ENCODE peak calls at places on chromosome 11, in four cellular contexts. Z is K562, E is GM12878, D is IMR-90. M is an unnamed sample.

GRCh38 chr11:35507688-35508087 is 17.7 kb downstream of the PAMR1 start:
- DNase-seq in E (no peak), D (no peak), Z (no peak), M (no peak)

GRCh38 chr11:113574171-113574570 is 99.0 kb upstream of the DRD2 start:
- DNase-seq in Z (no peak), E (no peak), D (no peak), M (no peak)

GRCh38 chr11:42025404-42025803 is 566.0 kb upstream of the LRRC4C start:
- DNase-seq in D (no peak), Z (no peak), E (no peak), M (no peak)

GRCh38 chr11:60982184-60982583 is 10.7 kb downstream of the CD6 start:
- DNase-seq in Z (no peak), D (no peak), E (no peak), M (no peak)

GRCh38 chr11:13782395-13783080 is 114.1 kb downstream of the FAR1 start:
- DNase-seq in Z (peak; percentile 8), D (no peak), E (no peak), M (no peak)

GRCh38 chr11:4626207-4627105 is 10.8 kb upstream of the OR51D1 start:
- DNase-seq in E (no peak), Z (peak; percentile 89), D (peak; percentile 79), M (peak; percentile 78)

GRCh38 chr11:134418119-134418840 is 6.2 kb upstream of the B3GAT1 start:
- DNase-seq in E (no peak), D (peak; percentile 3), Z (peak; percentile 45), M (peak; percentile 3)

GRCh38 chr11:9758676-9759518 is 95.0 kb downstream of the SWAP70 start:
- DNase-seq in Z (peak; percentile 76), E (no peak), D (peak; percentile 64), M (peak; percentile 77)

GRCh38 chr11:45331839-45332485 is 45.8 kb upstream of the SYT13 start:
- DNase-seq in Z (no peak), D (no peak), E (no peak), M (no peak)

GRCh38 chr11:125082040-125082439 is 18.9 kb downstream of the SLC37A2 start:
- DNase-seq in Z (no peak), D (no peak), E (no peak), M (no peak)

GRCh38 chr11:118012083-118012669 is 26.0 kb downstream of the IL10RA start:
- DNase-seq in D (peak; percentile 1), E (no peak), Z (peak; percentile 80), M (no peak)

GRCh38 chr11:91755526-91755925 is 469.1 kb upstream of the FAT3 start:
- DNase-seq in D (no peak), Z (no peak), E (no peak), M (no peak)

GRCh38 chr11:18527512-18527911 is 770 bp upstream of the TSG101 start:
- DNase-seq in E (no peak), Z (peak; percentile 24), D (peak; percentile 43), M (peak; percentile 36)

GRCh38 chr11:96235725-96236124 is 107.3 kb downstream of the MAML2 start:
- DNase-seq in D (peak; percentile 73), Z (no peak), E (no peak), M (no peak)

GRCh38 chr11:119340335-119341221 is at the start of gene C1QTNF5:
- DNase-seq in E (no peak), Z (no peak), D (peak; percentile 57), M (no peak)

GRCh38 chr11:75499423-75500305 is 26.1 kb downstream of the GDPD5 start:
- DNase-seq in Z (no peak), D (peak; percentile 95), E (no peak), M (peak; percentile 76)

GRCh38 chr11:25769287-25769686 is 562.6 kb upstream of the ANO3 start:
- DNase-seq in Z (no peak), E (no peak), D (no peak), M (no peak)

GRCh38 chr11:1797391-1798125 is 33.8 kb upstream of the CTSD start:
- DNase-seq in D (no peak), Z (no peak), E (no peak), M (no peak)

GRCh38 chr11:36454991-36455611 is 55.0 kb downstream of the TRAF6 start:
- DNase-seq in E (no peak), Z (no peak), D (no peak), M (no peak)

GRCh38 chr11:99952816-99953215 is 734.3 kb upstream of the ARHGAP42 start:
- DNase-seq in D (no peak), E (no peak), Z (no peak), M (peak; percentile 16)

GRCh38 chr11:36000616-36001190 is 56.8 kb downstream of the LDLRAD3 start:
- DNase-seq in D (no peak), E (no peak), Z (no peak), M (no peak)

GRCh38 chr11:86958259-86958658 is 3.1 kb upstream of the FZD4 start:
- DNase-seq in Z (no peak), D (no peak), E (no peak), M (no peak)

GRCh38 chr11:86955111-86955673 is at the start of gene FZD4:
- DNase-seq in D (peak; percentile 78), E (no peak), Z (peak; percentile 94), M (peak; percentile 78)

GRCh38 chr11:86954288-86955110 is 696 bp downstream of the FZD4 start:
- DNase-seq in D (no peak), E (no peak), Z (peak; percentile 32), M (peak; percentile 33)

GRCh38 chr11:86952933-86953637 is 2.1 kb downstream of the FZD4 start:
- DNase-seq in E (no peak), Z (no peak), D (peak; percentile 59), M (no peak)

DNA sequence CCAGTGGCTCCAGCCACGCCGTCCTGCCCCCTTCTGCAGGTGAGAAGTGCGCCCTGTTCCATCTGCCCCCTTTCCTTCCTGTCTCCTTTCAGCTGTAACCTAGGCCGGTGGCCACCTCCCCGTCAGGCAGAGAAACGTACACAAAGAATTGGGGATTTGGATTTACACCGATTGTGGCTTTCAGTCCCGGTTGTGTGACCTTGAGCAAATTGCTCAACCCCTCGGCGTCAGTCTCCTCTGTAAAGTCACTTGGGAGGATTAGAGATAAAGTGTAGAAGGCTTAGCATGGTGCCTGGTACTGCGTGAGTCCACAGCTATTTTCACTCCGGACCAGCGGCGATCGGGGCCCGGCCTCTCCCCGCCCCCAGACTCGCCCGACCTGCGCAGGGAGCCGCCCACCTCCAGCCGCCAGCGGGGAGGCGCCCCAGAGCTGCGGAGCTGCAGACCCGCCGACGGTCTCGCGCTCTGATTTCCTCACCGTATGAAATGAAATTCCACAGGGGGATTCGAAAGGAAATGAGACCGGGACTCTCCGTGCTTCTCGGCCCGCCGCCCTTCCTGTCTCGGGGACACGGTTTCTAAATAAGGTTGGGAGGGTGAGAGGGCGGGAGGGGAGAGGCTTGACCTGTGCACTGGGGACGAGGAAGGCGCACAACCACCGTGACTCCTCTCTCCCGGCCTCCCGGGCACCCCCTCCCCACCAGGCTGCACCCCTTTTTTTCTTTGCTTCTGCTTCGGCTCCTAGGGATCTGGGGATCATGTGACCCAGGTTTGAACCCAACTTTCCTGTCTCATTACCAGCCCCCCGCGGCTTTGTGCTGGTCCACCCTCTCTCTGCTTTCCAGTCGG is 703 bp upstream of the FZD4 start:
- DNase-seq in Z (peak; percentile 83), E (peak; percentile 5), D (peak; percentile 61), M (peak; percentile 76)
- TF ChIP-seq CTCF in Z (peak; percentile 33), E (no peak), D (peak; percentile 34), M (peak; percentile 38)

GRCh38 chr11:56950510-56950909 is 38.2 kb upstream of the OR5AK2 start:
- DNase-seq in D (no peak), Z (no peak), E (no peak), M (no peak)
- TF ChIP-seq BHLHE40 in D (no peak), Z (no peak), E (no peak), M (no peak)

GRCh38 chr11:116439480-116439759 is 333.4 kb downstream of the BUD13 start:
- DNase-seq in D (no peak), Z (no peak), E (no peak), M (no peak)

GRCh38 chr11:116449522-116449921 is 323.3 kb downstream of the BUD13 start:
- DNase-seq in D (no peak), Z (no peak), E (no peak), M (no peak)

GRCh38 chr11:116446048-116446399 is 326.8 kb downstream of the BUD13 start:
- DNase-seq in D (no peak), Z (no peak), E (no peak), M (no peak)

GRCh38 chr11:116446542-116446941 is 326.2 kb downstream of the BUD13 start:
- DNase-seq in E (no peak), D (no peak), Z (no peak), M (no peak)

DNA sequence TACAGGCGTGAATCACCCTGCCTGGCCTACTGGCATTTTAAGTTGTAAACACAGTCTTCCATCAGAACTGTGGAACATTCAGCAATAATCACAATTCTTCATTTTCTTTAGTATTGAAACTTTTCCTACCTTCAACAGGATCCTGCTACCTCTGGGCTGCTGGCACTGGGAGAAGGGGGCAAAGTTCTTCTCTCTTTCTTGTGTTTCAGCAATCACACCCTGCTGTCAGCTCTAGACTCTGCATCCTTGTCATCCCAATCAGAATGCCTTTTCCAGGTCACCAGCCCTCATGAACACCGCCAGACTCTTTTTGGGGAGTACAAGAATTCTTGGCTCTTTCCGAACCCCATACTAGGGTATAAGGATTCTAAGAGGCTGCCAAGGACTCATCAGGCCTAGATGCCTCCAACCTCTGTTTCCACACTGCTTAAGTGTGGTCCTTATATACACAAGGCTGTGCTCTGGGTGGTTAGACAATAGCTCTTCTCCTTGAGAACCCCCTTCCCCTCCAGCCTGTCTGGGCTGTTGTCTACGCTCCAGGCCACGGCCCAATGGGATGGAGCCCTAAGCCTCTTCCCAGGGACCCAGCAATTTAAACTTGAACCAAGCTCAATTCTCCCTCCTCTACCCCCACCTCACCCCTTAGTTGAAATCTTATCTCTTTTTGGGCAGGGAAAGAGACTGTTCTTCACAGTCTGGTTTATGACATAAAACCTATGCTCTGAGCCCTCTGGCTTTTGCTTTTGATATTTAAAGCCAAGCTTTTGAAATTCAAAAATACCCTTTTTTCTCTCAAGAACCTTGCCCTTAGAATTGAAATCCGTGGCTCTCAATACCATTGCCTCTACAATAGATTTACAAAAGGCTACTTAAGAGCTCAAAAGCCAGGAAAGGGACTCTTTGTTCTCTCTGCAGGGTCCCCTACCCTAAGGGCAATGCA is 327.4 kb downstream of the BUD13 start:
- DNase-seq in D (no peak), E (no peak), Z (no peak), M (no peak)
- TF ChIP-seq CTCF in D (no peak), E (no peak), Z (no peak), M (no peak)

GRCh38 chr11:130478881-130479280 is 30.4 kb downstream of the ADAMTS15 start:
- DNase-seq in D (peak; percentile 34), E (no peak), Z (no peak), M (no peak)

GRCh38 chr11:130476922-130477491 is 28.6 kb downstream of the ADAMTS15 start:
- DNase-seq in Z (no peak), D (no peak), E (no peak), M (no peak)

GRCh38 chr11:130478204-130478701 is 29.8 kb downstream of the ADAMTS15 start:
- DNase-seq in D (peak; percentile 95), Z (no peak), E (no peak), M (peak; percentile 49)

GRCh38 chr11:130476200-130476921 is 27.9 kb downstream of the ADAMTS15 start:
- DNase-seq in Z (no peak), D (peak; percentile 10), E (no peak), M (no peak)

DNA sequence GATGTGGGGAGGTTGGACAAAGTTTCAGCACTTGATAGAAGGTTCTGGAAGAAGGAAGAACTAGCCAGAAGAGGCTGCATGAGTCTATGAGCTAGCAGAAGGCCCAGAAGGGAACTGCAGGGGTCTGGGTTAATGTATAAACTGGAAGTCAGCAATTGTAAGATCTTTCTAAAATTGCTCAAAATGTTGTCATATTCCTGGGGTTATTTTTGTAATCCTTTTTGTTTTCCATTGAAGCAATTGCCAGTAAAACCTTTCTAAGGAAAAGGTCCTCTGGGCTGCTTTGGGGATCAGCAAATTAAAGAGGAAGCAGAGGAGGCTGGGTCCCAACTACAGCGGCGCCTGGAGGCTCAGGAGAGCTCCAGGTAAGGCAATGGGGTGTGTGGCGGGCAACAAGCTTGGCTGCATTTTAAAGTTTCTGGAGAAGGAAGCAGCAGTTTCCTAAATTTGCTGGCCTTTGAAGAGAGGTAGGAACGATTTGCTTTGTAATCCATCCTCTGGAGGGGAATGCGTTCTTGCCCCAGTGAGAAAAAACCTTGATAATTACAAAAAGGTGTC is 29.3 kb downstream of the ADAMTS15 start:
- DNase-seq in E (no peak), D (peak; percentile 18), Z (no peak), M (no peak)
- TF ChIP-seq BHLHE40 in E (no peak), D (no peak), Z (no peak), M (no peak)

M was measured in A549.